ENCODE peak calls at places on chromosomes 1 and 21, in six cellular contexts. T is NCI-H748 treated with DMSO at 0.1 percent for 48 hours; V is activated CD4-positive, alpha-beta T cell treated with anti-CD3 and anti-CD28 coated beads, Interleukin-2, amount 50 U/mL, for 24 hours; G is GM12864; O is T-helper 9 cell; B is effector memory CD4-positive, alpha-beta T cell. P is an unnamed sample.

GRCh38 chr1:150213170-150214098 is 22.5 kb downstream of the ANP32E start:
- DNase-seq in T (peak), O (peak), G (peak), V (peak), B (peak), P (peak)

GRCh38 chr1:228781161-228781771 is 46.0 kb downstream of the RHOU start:
- DNase-seq in B (no peak), O (no peak), T (peak), V (no peak), G (no peak), P (no peak)

GRCh38 chr1:34631126-34631525 is 123.7 kb upstream of the GJB5 start:
- DNase-seq in O (no peak), B (no peak), G (no peak), V (no peak), T (no peak), P (no peak)

GRCh38 chr1:66371233-66372005 is 162.5 kb upstream of the SGIP1 start:
- DNase-seq in B (no peak), G (no peak), V (no peak), T (no peak), O (no peak), P (no peak)

GRCh38 chr21:45469273-45470086 is 64.5 kb downstream of the COL18A1 start:
- DNase-seq in T (no peak), G (no peak), B (no peak), O (no peak), V (no peak), P (no peak)

GRCh38 chr21:33419538-33420123 is 16.4 kb downstream of the IFNGR2 start:
- DNase-seq in V (no peak), O (no peak), T (no peak), G (no peak), B (no peak), P (no peak)

GRCh38 chr1:57945045-57945444 is 521.2 kb upstream of the DAB1 start:
- DNase-seq in O (no peak), B (no peak), V (no peak), G (no peak), T (no peak), P (no peak)

GRCh38 chr1:153344718-153345025 is 4.0 kb downstream of the PGLYRP4 start:
- DNase-seq in V (no peak), O (no peak), G (no peak), B (no peak), T (no peak), P (no peak)

GRCh38 chr1:117694543-117694942 is 88.7 kb downstream of the TENT5C start:
- DNase-seq in O (no peak), G (no peak), B (no peak), V (no peak), T (no peak), P (no peak)

GRCh38 chr1:16418823-16419425 is 18.3 kb downstream of the SPATA21 start:
- DNase-seq in V (no peak), G (no peak), T (no peak), O (no peak), B (no peak), P (no peak)

GRCh38 chr1:147700042-147700711 is 29.9 kb upstream of the ACP6 start:
- DNase-seq in B (no peak), V (peak), T (peak), O (peak), G (no peak), P (peak)

GRCh38 chr1:43666608-43667007 is 16.7 kb downstream of the KDM4A start:
- DNase-seq in B (no peak), T (no peak), O (no peak), G (no peak), V (no peak), P (no peak)

GRCh38 chr1:2408859-2409276 is 3.5 kb downstream of the PEX10 start:
- DNase-seq in O (no peak), V (no peak), G (no peak), T (no peak), B (no peak), P (no peak)

GRCh38 chr1:219420913-219421312 is 192.0 kb downstream of the ZC3H11B start:
- DNase-seq in B (no peak), V (no peak), O (no peak), T (no peak), G (no peak), P (no peak)

GRCh38 chr1:64948216-64948615 is 18.1 kb downstream of the JAK1 start:
- DNase-seq in O (no peak), G (no peak), T (no peak), B (no peak), V (no peak), P (no peak)

GRCh38 chr1:154371436-154371835 is 33.7 kb upstream of the IL6R start:
- DNase-seq in B (no peak), V (no peak), G (no peak), T (no peak), O (no peak), P (no peak)

GRCh38 chr1:224894915-224895314 is 34.6 kb upstream of the DNAH14 start:
- DNase-seq in B (no peak), G (no peak), V (no peak), O (no peak), T (no peak), P (no peak)

GRCh38 chr1:101388904-101389546 is 152.2 kb downstream of the S1PR1 start:
- DNase-seq in T (no peak), O (no peak), B (no peak), V (no peak), G (peak), P (no peak)

GRCh38 chr1:207007352-207008033 is 25.1 kb downstream of the C1orf116 start:
- DNase-seq in G (no peak), B (no peak), T (no peak), V (no peak), O (no peak), P (no peak)

GRCh38 chr1:205270271-205270670 is 42.5 kb downstream of the TMCC2 start:
- DNase-seq in G (no peak), O (no peak), B (no peak), T (no peak), V (no peak), P (no peak)

GRCh38 chr1:225973158-225973557 is 26.0 kb downstream of the SDE2 start:
- DNase-seq in T (peak), G (no peak), B (no peak), O (no peak), V (no peak), P (no peak)

GRCh38 chr1:117044217-117044616 is 15.9 kb upstream of the TTF2 start:
- DNase-seq in T (no peak), V (no peak), G (no peak), B (no peak), O (no peak), P (no peak)